ENCODE peak calls at places on chromosome 11, in nine cellular contexts. Y is colonic mucosa, D is right atrium auricular region, A is psoas muscle, W is WERI-Rb-1, E is endothelial cell, Q is lower leg skin, B is chondrocyte, V is A549. F is an unnamed sample.

GRCh38 chr11:92382311-92382710 is 157.7 kb downstream of the FAT3 start:
- DNase-seq in V (no peak), D (no peak), B (no peak), Y (no peak), A (no peak), E (no peak), Q (no peak), W (no peak), F (no peak)

GRCh38 chr11:8826145-8826786 is 84.7 kb upstream of the AKIP1 start:
- DNase-seq in D (no peak), W (peak), Q (no peak), B (no peak), A (no peak), E (no peak), Y (no peak), V (peak), F (no peak)

GRCh38 chr11:65314501-65315203 is at the start of gene CDC42EP2:
- DNase-seq in A (peak), E (peak), D (peak), W (peak), Q (peak), B (no peak), V (peak), Y (peak), F (peak)

GRCh38 chr11:68661014-68661413 is 23.3 kb upstream of the GAL start:
- DNase-seq in Y (no peak), D (no peak), V (no peak), A (no peak), W (no peak), Q (no peak), E (no peak), B (no peak), F (no peak)

GRCh38 chr11:16191852-16192240 is 164.5 kb downstream of the SOX6 start:
- DNase-seq in W (peak), B (no peak), Q (no peak), A (no peak), E (no peak), Y (no peak), V (no peak), D (no peak), F (no peak)

GRCh38 chr11:118147502-118147901 is 5.1 kb downstream of the SCN4B start:
- DNase-seq in V (no peak), B (no peak), A (no peak), Y (no peak), D (no peak), E (no peak), W (no peak), Q (no peak), F (no peak)

GRCh38 chr11:12185914-12186313 is 75.5 kb downstream of the MICAL2 start:
- DNase-seq in V (no peak), Q (no peak), A (no peak), E (no peak), Y (no peak), W (peak), D (no peak), B (no peak), F (no peak)

GRCh38 chr11:8722156-8722555 is 39.6 kb downstream of the RPL27A start:
- DNase-seq in E (no peak), V (peak), Y (peak), D (no peak), A (no peak), Q (no peak), W (no peak), B (no peak), F (no peak)

GRCh38 chr11:91081440-91082088 is 858.7 kb upstream of the CHORDC1 start:
- DNase-seq in A (peak), W (peak), E (no peak), Q (peak), B (no peak), D (peak), Y (no peak), V (peak), F (no peak)

GRCh38 chr11:12685229-12685628 is 11.0 kb downstream of the TEAD1 start:
- DNase-seq in W (no peak), V (no peak), B (no peak), Y (no peak), D (no peak), A (no peak), Q (no peak), E (no peak), F (no peak)

DNA sequence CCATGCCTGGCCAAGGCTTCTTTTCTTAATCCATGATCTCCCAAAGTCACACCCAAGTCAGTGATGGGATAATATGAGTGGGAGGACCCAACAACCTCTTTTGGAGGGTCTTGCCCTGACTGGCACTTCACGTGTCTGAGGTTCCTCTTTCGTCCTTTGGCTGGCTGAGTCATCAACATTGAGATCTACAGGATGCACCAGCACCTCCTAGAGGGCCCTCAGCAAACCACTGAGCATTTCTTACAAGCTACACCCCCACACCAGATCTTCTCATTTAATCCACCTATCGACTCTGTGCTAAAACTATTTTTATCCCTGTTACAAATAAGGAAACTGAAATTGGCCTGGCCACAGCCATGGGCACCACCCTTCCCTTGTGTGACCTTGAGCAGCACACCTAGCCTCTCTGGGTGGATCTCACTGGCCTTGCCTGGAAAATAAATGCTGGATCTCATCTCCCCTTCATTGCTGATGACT is 63.4 kb downstream of the FLI1 start:
- DNase-seq in B (no peak), W (no peak), Q (peak), E (no peak), V (peak), A (no peak), D (no peak), Y (peak), F (no peak)
- TF ChIP-seq CTCF in B (peak), W (peak), Q (no peak), E (no peak), V (no peak), A (no peak), D (peak), Y (no peak), F (peak)

DNA sequence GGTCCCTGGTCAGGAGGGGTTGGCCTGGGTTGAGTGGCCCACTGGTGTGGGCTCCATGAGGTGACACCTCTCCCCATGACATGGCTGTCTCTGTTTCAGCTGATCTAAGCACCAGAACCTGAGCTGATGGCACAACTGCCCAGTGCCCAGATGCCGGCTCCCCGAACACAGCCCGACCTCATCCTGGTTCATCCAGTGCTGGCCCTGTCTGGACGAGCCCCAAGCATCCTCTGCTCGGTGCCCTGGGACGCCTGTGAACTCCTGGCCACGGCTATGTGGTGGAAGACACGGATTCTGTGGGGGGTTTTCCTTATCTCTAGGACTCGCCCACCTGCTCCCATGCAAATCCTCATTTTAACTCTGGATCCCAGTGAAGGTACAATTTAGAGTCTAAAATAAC is 389.2 kb downstream of the SHANK2 start:
- DNase-seq in D (no peak), Q (no peak), Y (no peak), V (no peak), E (no peak), A (no peak), B (no peak), W (no peak), F (no peak)
- TF ChIP-seq CTCF in D (no peak), Q (no peak), Y (no peak), V (no peak), E (no peak), A (no peak), B (no peak), W (no peak), F (no peak)

GRCh38 chr11:2396471-2396870 is 4.1 kb upstream of the TSSC4 start:
- DNase-seq in A (no peak), W (no peak), B (no peak), Y (no peak), V (no peak), E (no peak), Q (no peak), D (no peak), F (no peak)

GRCh38 chr11:2393941-2394817 is 6.4 kb upstream of the TSSC4 start:
- DNase-seq in A (no peak), W (no peak), Y (no peak), B (no peak), E (no peak), Q (no peak), V (no peak), D (no peak), F (no peak)

GRCh38 chr11:2395856-2396255 is 4.7 kb upstream of the TSSC4 start:
- DNase-seq in D (no peak), W (no peak), B (no peak), A (no peak), E (no peak), Q (no peak), Y (no peak), V (no peak), F (no peak)

GRCh38 chr11:2394818-2395105 is 5.8 kb upstream of the TSSC4 start:
- DNase-seq in D (no peak), Q (no peak), V (no peak), Y (no peak), A (no peak), E (no peak), W (no peak), B (no peak), F (no peak)

GRCh38 chr11:2395211-2395730 is 5.3 kb upstream of the TSSC4 start:
- DNase-seq in E (no peak), W (no peak), A (no peak), D (no peak), Y (no peak), Q (no peak), V (no peak), B (no peak), F (no peak)
- TF ChIP-seq CTCF in E (no peak), W (no peak), A (no peak), D (no peak), Y (no peak), Q (no peak), V (no peak), B (no peak), F (no peak)

DNA sequence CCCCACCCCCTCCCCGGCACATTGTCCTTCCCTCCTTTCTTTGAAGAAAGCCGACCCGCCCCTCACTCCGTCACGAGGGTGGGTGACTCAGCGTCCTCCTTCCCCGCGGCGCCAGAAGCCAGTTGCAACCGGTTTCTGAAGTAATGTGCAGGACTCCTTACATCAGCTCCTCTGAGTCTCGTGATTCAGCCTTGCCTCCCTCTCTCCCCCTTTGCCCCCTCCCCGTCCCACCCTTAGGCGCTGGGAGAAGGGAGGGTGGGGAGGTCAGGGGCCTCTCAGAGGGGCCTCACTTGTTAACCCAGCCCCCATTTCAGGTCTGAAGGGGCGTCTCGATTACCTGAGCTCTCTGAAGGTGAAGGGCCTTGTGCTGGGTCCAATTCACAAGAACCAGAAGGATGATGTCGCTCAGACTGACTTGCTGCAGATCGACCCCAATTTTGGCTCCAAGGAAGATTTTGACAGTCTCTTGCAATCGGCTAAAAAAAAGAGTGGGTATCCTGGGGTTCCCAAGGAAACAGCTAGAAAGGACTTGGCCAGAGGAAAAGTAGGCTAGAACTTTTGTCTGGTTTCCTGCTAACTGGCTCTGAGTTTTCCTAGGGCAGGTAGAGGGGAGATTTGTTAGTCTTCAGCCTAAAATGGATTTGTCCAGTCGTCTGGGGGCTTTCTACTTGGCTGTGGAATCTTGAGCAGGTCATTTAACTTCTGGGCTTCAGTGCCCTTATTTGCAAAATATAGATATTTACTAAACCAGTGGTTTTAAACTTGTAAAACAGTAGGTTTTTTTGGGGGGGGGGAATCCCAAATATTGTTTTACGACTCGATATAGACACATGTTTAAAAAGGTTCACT is 1.1 kb downstream of the SLC3A2 start:
- DNase-seq in D (peak), A (peak), Y (peak), V (peak), W (peak), B (peak), E (peak), Q (peak), F (peak)
- TF ChIP-seq CTCF in D (peak), A (no peak), Y (no peak), V (no peak), W (no peak), B (no peak), E (no peak), Q (no peak), F (no peak)

F was measured in osteocyte.